ENCODE peak calls at places on chromosomes 6 and 20, in seven cellular contexts. One of them, this sample, is unnamed.

GRCh38 chr6:151036869-151037680 is 171.6 kb downstream of the MTHFD1L start:
- DNase-seq in dermis blood vessel endothelial cell: peak
- DNase-seq in ELR: peak
- DNase-seq in kidney: no peak
- DNase-seq in IMR-90: peak
- DNase-seq in activated CD8-positive, alpha-beta memory T cell treated with anti-CD3 and anti-CD28 coated beads for 4 hours: no peak
- DNase-seq in Right ventricle myocardium superior: no peak
- DNase-seq in this sample: no peak

GRCh38 chr6:36216559-36216958 is 20.0 kb downstream of the BRPF3 start:
- DNase-seq in IMR-90: peak
- DNase-seq in Right ventricle myocardium superior: no peak
- DNase-seq in activated CD8-positive, alpha-beta memory T cell treated with anti-CD3 and anti-CD28 coated beads for 4 hours: no peak
- DNase-seq in dermis blood vessel endothelial cell: peak
- DNase-seq in ELR: peak
- DNase-seq in kidney: no peak
- DNase-seq in this sample: no peak

GRCh38 chr6:165889636-165890403 is 226.8 kb upstream of the PDE10A start:
- DNase-seq in dermis blood vessel endothelial cell: peak
- DNase-seq in kidney: no peak
- DNase-seq in activated CD8-positive, alpha-beta memory T cell treated with anti-CD3 and anti-CD28 coated beads for 4 hours: no peak
- DNase-seq in ELR: peak
- DNase-seq in Right ventricle myocardium superior: no peak
- DNase-seq in IMR-90: peak
- DNase-seq in this sample: peak

GRCh38 chr6:109260126-109260525 is 122.1 kb downstream of the CD164 start:
- DNase-seq in kidney: no peak
- DNase-seq in ELR: peak
- DNase-seq in activated CD8-positive, alpha-beta memory T cell treated with anti-CD3 and anti-CD28 coated beads for 4 hours: no peak
- DNase-seq in dermis blood vessel endothelial cell: no peak
- DNase-seq in Right ventricle myocardium superior: no peak
- DNase-seq in IMR-90: peak
- DNase-seq in this sample: peak

GRCh38 chr6:31580807-31581437 is 1.3 kb downstream of the LTB start:
- DNase-seq in ELR: peak
- DNase-seq in IMR-90: peak
- DNase-seq in kidney: peak
- DNase-seq in dermis blood vessel endothelial cell: peak
- DNase-seq in Right ventricle myocardium superior: peak
- DNase-seq in activated CD8-positive, alpha-beta memory T cell treated with anti-CD3 and anti-CD28 coated beads for 4 hours: peak
- DNase-seq in this sample: peak

GRCh38 chr6:17038316-17038715 is 63.5 kb upstream of the STMND1 start:
- DNase-seq in kidney: no peak
- DNase-seq in IMR-90: peak
- DNase-seq in activated CD8-positive, alpha-beta memory T cell treated with anti-CD3 and anti-CD28 coated beads for 4 hours: no peak
- DNase-seq in dermis blood vessel endothelial cell: no peak
- DNase-seq in ELR: no peak
- DNase-seq in Right ventricle myocardium superior: no peak
- DNase-seq in this sample: peak

GRCh38 chr6:121630716-121631115 is 195.3 kb downstream of the GJA1 start:
- DNase-seq in ELR: no peak
- DNase-seq in Right ventricle myocardium superior: no peak
- DNase-seq in activated CD8-positive, alpha-beta memory T cell treated with anti-CD3 and anti-CD28 coated beads for 4 hours: no peak
- DNase-seq in kidney: no peak
- DNase-seq in IMR-90: no peak
- DNase-seq in dermis blood vessel endothelial cell: peak
- DNase-seq in this sample: no peak

GRCh38 chr20:61937146-61937962 is 128.3 kb downstream of the TAF4 start:
- DNase-seq in ELR: no peak
- DNase-seq in activated CD8-positive, alpha-beta memory T cell treated with anti-CD3 and anti-CD28 coated beads for 4 hours: no peak
- DNase-seq in Right ventricle myocardium superior: peak
- DNase-seq in IMR-90: no peak
- DNase-seq in dermis blood vessel endothelial cell: no peak
- DNase-seq in kidney: peak
- DNase-seq in this sample: no peak

GRCh38 chr20:24697411-24697810 is 228.0 kb downstream of the SYNDIG1 start:
- DNase-seq in kidney: no peak
- DNase-seq in dermis blood vessel endothelial cell: no peak
- DNase-seq in IMR-90: no peak
- DNase-seq in activated CD8-positive, alpha-beta memory T cell treated with anti-CD3 and anti-CD28 coated beads for 4 hours: no peak
- DNase-seq in Right ventricle myocardium superior: no peak
- DNase-seq in ELR: no peak
- DNase-seq in this sample: no peak

GRCh38 chr20:25470045-25470444 is 62.6 kb downstream of the GINS1 start:
- DNase-seq in ELR: peak
- DNase-seq in Right ventricle myocardium superior: no peak
- DNase-seq in IMR-90: peak
- DNase-seq in dermis blood vessel endothelial cell: peak
- DNase-seq in activated CD8-positive, alpha-beta memory T cell treated with anti-CD3 and anti-CD28 coated beads for 4 hours: no peak
- DNase-seq in kidney: peak
- DNase-seq in this sample: no peak

GRCh38 chr6:27126046-27126814 is 121.3 kb upstream of the PRSS16 start:
- DNase-seq in ELR: no peak
- DNase-seq in kidney: no peak
- DNase-seq in dermis blood vessel endothelial cell: no peak
- DNase-seq in activated CD8-positive, alpha-beta memory T cell treated with anti-CD3 and anti-CD28 coated beads for 4 hours: no peak
- DNase-seq in Right ventricle myocardium superior: no peak
- DNase-seq in IMR-90: no peak
- DNase-seq in this sample: no peak

GRCh38 chr6:40348591-40348990 is 238.6 kb downstream of the LRFN2 start:
- DNase-seq in ELR: no peak
- DNase-seq in activated CD8-positive, alpha-beta memory T cell treated with anti-CD3 and anti-CD28 coated beads for 4 hours: no peak
- DNase-seq in dermis blood vessel endothelial cell: no peak
- DNase-seq in IMR-90: no peak
- DNase-seq in kidney: no peak
- DNase-seq in Right ventricle myocardium superior: no peak
- DNase-seq in this sample: peak

GRCh38 chr6:108914235-108915022 is 66.2 kb downstream of the ARMC2 start:
- DNase-seq in activated CD8-positive, alpha-beta memory T cell treated with anti-CD3 and anti-CD28 coated beads for 4 hours: no peak
- DNase-seq in IMR-90: peak
- DNase-seq in dermis blood vessel endothelial cell: peak
- DNase-seq in Right ventricle myocardium superior: no peak
- DNase-seq in ELR: peak
- DNase-seq in kidney: no peak
- DNase-seq in this sample: no peak

GRCh38 chr6:43628392-43629103 is 516 bp downstream of the GTPBP2 start:
- DNase-seq in Right ventricle myocardium superior: no peak
- DNase-seq in kidney: peak
- DNase-seq in IMR-90: peak
- DNase-seq in ELR: peak
- DNase-seq in dermis blood vessel endothelial cell: peak
- DNase-seq in activated CD8-positive, alpha-beta memory T cell treated with anti-CD3 and anti-CD28 coated beads for 4 hours: no peak
- DNase-seq in this sample: peak

GRCh38 chr20:48656661-48657211 is 171.1 kb downstream of the PREX1 start:
- DNase-seq in activated CD8-positive, alpha-beta memory T cell treated with anti-CD3 and anti-CD28 coated beads for 4 hours: no peak
- DNase-seq in IMR-90: no peak
- DNase-seq in kidney: no peak
- DNase-seq in Right ventricle myocardium superior: no peak
- DNase-seq in dermis blood vessel endothelial cell: peak
- DNase-seq in ELR: peak
- DNase-seq in this sample: peak

GRCh38 chr6:113350521-113350920 is 506.6 kb upstream of the MARCKS start:
- DNase-seq in activated CD8-positive, alpha-beta memory T cell treated with anti-CD3 and anti-CD28 coated beads for 4 hours: no peak
- DNase-seq in dermis blood vessel endothelial cell: no peak
- DNase-seq in ELR: no peak
- DNase-seq in IMR-90: peak
- DNase-seq in Right ventricle myocardium superior: no peak
- DNase-seq in kidney: no peak
- DNase-seq in this sample: peak

GRCh38 chr6:75282706-75283105 is 1.9 kb downstream of the TMEM30A start:
- DNase-seq in dermis blood vessel endothelial cell: peak
- DNase-seq in IMR-90: no peak
- DNase-seq in ELR: peak
- DNase-seq in activated CD8-positive, alpha-beta memory T cell treated with anti-CD3 and anti-CD28 coated beads for 4 hours: no peak
- DNase-seq in Right ventricle myocardium superior: no peak
- DNase-seq in kidney: no peak
- DNase-seq in this sample: no peak

GRCh38 chr6:167094820-167095637 is 27.9 kb upstream of the CCR6 start:
- DNase-seq in kidney: no peak
- DNase-seq in activated CD8-positive, alpha-beta memory T cell treated with anti-CD3 and anti-CD28 coated beads for 4 hours: no peak
- DNase-seq in Right ventricle myocardium superior: no peak
- DNase-seq in ELR: no peak
- DNase-seq in IMR-90: no peak
- DNase-seq in dermis blood vessel endothelial cell: no peak
- DNase-seq in this sample: no peak

GRCh38 chr6:167550936-167551633 is 226.2 kb downstream of the TTLL2 start:
- DNase-seq in kidney: peak
- DNase-seq in ELR: no peak
- DNase-seq in Right ventricle myocardium superior: peak
- DNase-seq in IMR-90: no peak
- DNase-seq in activated CD8-positive, alpha-beta memory T cell treated with anti-CD3 and anti-CD28 coated beads for 4 hours: no peak
- DNase-seq in dermis blood vessel endothelial cell: peak
- DNase-seq in this sample: no peak

This sample was measured in AG20443.